ENCODE peak calls at places on chromosomes 4 and X, in five cellular contexts. A is PC-3, Q is HCT116, O is GM23248, Z is SK-N-SH. M is an unnamed sample.
A peak's percentile ranks its signal among the peaks of the same experiment; 100 is the strongest.

GRCh38 chr4:186037182-186037581 is 31.8 kb upstream of the TLR3 start:
- DNase-seq in Z (no peak), Q (no peak), O (no peak), A (no peak), M (no peak)

GRCh38 chrX:20711366-20711765 is 444.7 kb upstream of the RPS6KA3 start:
- DNase-seq in O (no peak), A (no peak), Q (no peak), Z (no peak), M (no peak)

GRCh38 chr4:17957689-17958088 is 63.9 kb downstream of the LCORL start:
- DNase-seq in O (peak; percentile 40), Z (no peak), Q (no peak), A (no peak), M (no peak)

GRCh38 chr4:143195581-143195980 is 10.9 kb downstream of the USP38 start:
- DNase-seq in O (no peak), Z (no peak), A (no peak), Q (no peak), M (no peak)

GRCh38 chr4:98638661-98639060 is 19.8 kb downstream of the TSPAN5 start:
- DNase-seq in A (no peak), Q (no peak), Z (no peak), O (peak; percentile 37), M (no peak)

GRCh38 chr4:53060278-53060677 is 198.2 kb downstream of the RASL11B start:
- DNase-seq in O (no peak), A (no peak), Z (no peak), Q (no peak), M (no peak)

GRCh38 chr4:109005523-109005922 is 242.7 kb upstream of the ETNPPL start:
- DNase-seq in Q (no peak), Z (no peak), A (peak; percentile 32), O (peak; percentile 62), M (no peak)

GRCh38 chrX:49675075-49675719 is 20.6 kb downstream of the PAGE1 start:
- DNase-seq in Z (no peak), Q (no peak), O (no peak), A (no peak), M (no peak)

GRCh38 chr4:88187766-88188165 is 29.3 kb upstream of the ABCG2 start:
- DNase-seq in Z (no peak), Q (no peak), O (no peak), A (no peak), M (no peak)

GRCh38 chr4:153084939-153085630 is 119.2 kb upstream of the TRIM2 start:
- DNase-seq in Z (peak; percentile 70), Q (peak; percentile 44), A (peak; percentile 76), O (peak; percentile 76), M (peak; percentile 68)

GRCh38 chr4:72295966-72296557 is 264.3 kb downstream of the NPFFR2 start:
- DNase-seq in O (peak; percentile 78), Q (peak; percentile 15), A (peak; percentile 90), Z (peak; percentile 48), M (peak; percentile 11)

GRCh38 chr4:144611850-144612249 is 34.1 kb upstream of the HHIP start:
- DNase-seq in O (peak; percentile 45), Z (peak; percentile 25), Q (peak; percentile 26), A (peak; percentile 12), M (peak; percentile 12)

GRCh38 chr4:138540056-138540800 is 298.1 kb upstream of the SLC7A11 start:
- DNase-seq in O (peak; percentile 58), Q (no peak), Z (no peak), A (peak; percentile 5), M (no peak)

GRCh38 chr4:6768539-6768905 is 14.0 kb upstream of the KIAA0232 start:
- DNase-seq in A (peak; percentile 57), Z (no peak), O (peak; percentile 87), Q (no peak), M (no peak)

GRCh38 chrX:25344191-25344936 is 328.6 kb upstream of the ARX start:
- DNase-seq in A (no peak), Q (no peak), Z (no peak), O (no peak), M (no peak)

GRCh38 chr4:80202784-80203553 is 5.7 kb downstream of the PRDM8 start:
- DNase-seq in O (peak; percentile 68), Q (no peak), A (no peak), Z (no peak), M (no peak)

GRCh38 chrX:67692246-67692645 is 148.4 kb downstream of the AR start:
- DNase-seq in A (no peak), Q (no peak), O (peak; percentile 56), Z (no peak), M (no peak)

GRCh38 chr4:55079451-55080173 is 45.8 kb downstream of the KDR start:
- DNase-seq in Z (no peak), O (peak; percentile 78), Q (no peak), A (no peak), M (no peak)

GRCh38 chrX:43969504-43970501 is 3.4 kb downstream of the NDP start:
- DNase-seq in Z (no peak), O (peak; percentile 57), A (peak; percentile 38), Q (no peak), M (no peak)

GRCh38 chrX:40132751-40133150 is 35.0 kb upstream of the BCOR start:
- DNase-seq in Q (peak; percentile 48), O (peak; percentile 89), A (peak; percentile 80), Z (no peak), M (no peak)

GRCh38 chr4:69156913-69157312 is 57.6 kb downstream of the UGT2B11 start:
- DNase-seq in O (peak; percentile 26), Z (no peak), A (peak; percentile 65), Q (peak; percentile 7), M (no peak)

GRCh38 chr4:183101956-183102480 is 3.0 kb downstream of the WWC2 start:
- DNase-seq in Z (no peak), A (no peak), O (peak; percentile 36), Q (no peak), M (no peak)

GRCh38 chr4:153785830-153786721 is 2.8 kb downstream of the SFRP2 start:
- DNase-seq in O (peak; percentile 65), A (peak; percentile 53), Z (peak; percentile 34), Q (peak; percentile 26), M (peak; percentile 28)

GRCh38 chr4:122842984-122843531 is 16.4 kb downstream of the FGF2 start:
- DNase-seq in Q (no peak), O (peak; percentile 48), A (peak; percentile 8), Z (peak; percentile 26), M (no peak)

GRCh38 chr4:47839259-47839658 is 1.4 kb upstream of the CORIN start:
- DNase-seq in Z (no peak), O (peak; percentile 46), A (no peak), Q (no peak), M (peak; percentile 38)

DNA sequence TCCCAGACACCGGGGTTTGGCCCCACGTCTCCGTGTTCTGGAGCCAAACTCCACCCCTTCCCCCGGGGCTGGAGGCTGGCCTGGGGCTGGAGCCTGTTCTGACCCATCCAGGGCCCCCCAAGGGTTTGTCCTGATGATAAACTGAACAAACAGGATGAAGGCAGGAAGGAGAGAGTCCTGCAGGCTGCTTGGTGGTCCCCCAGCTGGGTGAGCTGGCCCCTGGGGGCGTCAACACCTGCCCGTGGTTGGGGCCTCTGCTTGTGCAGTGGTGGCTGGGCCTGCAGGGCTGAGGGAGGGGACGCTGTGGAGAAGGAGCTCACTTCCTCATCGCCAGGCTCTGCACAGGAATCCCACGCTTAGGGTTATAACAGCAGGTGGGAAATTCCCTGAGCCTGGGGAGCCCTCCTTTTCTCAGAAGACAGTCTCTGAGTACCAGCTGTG is 2.3 kb downstream of the SH3TC1 start:
- DNase-seq in Z (no peak), Q (no peak), O (no peak), A (no peak), M (peak; percentile 75)
- TF ChIP-seq EZH2phosphoT487 in Z (no peak), Q (no peak), O (no peak), A (no peak), M (no peak)

DNA sequence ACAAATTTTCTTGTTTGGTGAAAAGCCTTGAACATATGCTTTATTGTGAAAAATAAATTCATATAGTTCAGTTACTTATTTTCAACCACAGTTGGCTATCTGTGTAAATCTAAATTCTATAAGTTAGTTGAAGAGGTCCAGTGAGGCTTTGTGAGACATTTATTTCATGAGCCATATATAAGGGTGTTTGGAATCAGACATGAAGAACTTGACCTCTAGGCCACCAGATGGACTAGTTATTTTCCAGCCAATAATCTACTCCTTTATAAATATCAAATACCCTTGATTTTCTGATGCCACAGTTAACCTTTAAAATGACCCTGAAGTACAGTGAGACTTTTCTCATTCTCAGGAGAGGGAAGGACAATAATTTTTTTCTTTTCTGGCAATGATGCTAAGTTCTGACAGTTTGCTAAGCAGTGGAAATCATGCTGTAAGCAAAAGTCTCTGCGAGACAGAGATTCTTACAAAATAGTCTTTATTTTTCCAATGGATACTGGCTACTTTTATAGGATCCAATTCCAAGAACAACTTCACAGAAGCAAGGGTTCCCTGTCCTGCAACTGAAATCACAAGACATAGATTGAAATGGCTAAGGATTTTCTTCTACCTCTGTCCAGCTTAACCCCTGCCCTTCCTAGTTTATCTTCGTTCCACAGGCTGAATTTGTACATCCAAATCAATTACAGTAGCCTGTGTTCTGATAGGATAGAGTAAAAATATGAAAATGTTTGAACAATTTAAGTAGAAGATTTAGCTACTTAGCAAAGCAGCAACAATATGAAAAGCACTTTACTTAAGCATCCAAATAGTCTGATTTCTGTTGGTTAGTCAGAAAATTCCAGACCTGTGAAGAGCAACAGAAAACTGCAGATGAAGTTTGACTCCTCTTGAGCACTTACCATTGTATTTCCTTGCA is 2.3 kb downstream of the ARSJ start:
- DNase-seq in O (peak; percentile 52), Z (no peak), Q (no peak), A (no peak), M (no peak)
- H3K9me2 ChIP-seq in O (no peaks in the 10 kb centered on the region), Z (no peaks in the 10 kb centered on the region), Q (no peaks in the 10 kb centered on the region), A (no peaks in the 10 kb centered on the region), M (no peaks in the 10 kb centered on the region)

DNA sequence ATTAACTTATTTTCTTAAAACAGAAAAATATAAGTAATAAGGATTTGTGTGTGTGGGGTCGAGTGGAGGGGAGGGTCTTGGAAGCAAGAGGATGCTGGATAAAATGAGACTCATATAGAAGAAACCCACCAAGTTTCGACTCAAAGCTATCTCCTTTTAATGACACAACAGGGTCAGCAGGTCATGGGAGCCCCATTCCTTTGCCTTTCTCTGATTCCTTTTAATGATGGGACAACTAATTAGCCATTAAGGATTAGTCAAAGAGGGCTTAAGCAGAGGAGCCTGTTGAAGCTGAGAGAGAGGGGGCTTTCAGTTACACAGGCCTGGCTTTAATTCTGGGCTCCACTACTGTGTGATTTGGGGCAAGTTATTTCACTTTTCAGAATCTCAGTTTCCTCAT is 102.8 kb downstream of the GPR50 start:
- DNase-seq in O (no peak), Z (no peak), Q (no peak), A (no peak), M (no peak)
- TF ChIP-seq EZH2phosphoT487 in O (no peak), Z (no peak), Q (no peak), A (no peak), M (no peak)

DNA sequence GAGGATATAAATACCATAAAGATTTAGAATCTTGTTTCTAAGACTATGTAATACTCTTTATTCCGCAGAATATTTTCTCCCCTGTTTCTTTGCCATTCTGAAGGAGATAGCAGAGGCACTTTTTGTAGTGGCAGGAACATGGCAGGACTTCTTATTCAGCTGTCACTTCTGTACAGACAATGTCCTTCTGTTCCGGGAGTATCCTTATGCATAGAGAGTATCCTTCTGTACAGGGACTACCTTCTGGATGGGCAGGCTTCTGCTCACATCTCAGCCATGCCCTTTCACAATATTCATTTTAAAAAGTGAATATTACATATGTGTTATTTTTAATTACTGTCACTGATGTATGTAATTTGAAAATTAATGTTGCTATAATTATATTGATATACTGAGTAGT is 174.2 kb downstream of the FHIP1A start:
- DNase-seq in A (no peak), Q (no peak), O (no peak), Z (no peak), M (no peak)
- H3K9me2 ChIP-seq in A (no peaks in the 10 kb centered on the region), Q (no peaks in the 10 kb centered on the region), O (no peaks in the 10 kb centered on the region), Z (no peaks in the 10 kb centered on the region), M (no peaks in the 10 kb centered on the region)